ENCODE peak calls at places on chromosomes 1 and 21, in six cellular contexts. One of them, this sample, is unnamed.

GRCh38 chr21:42534361-42534900 is 20.8 kb downstream of the SLC37A1 start:
- DNase-seq in tibial nerve: no peak
- DNase-seq in transverse colon: peak
- DNase-seq in nephron progenitor cell: no peak
- DNase-seq in GM12865: peak
- DNase-seq in cardiac muscle cell: no peak
- DNase-seq in this sample: no peak

GRCh38 chr1:214427871-214428277 is 123.5 kb downstream of the PTPN14 start:
- DNase-seq in nephron progenitor cell: no peak
- DNase-seq in cardiac muscle cell: peak
- DNase-seq in GM12865: peak
- DNase-seq in transverse colon: peak
- DNase-seq in tibial nerve: no peak
- DNase-seq in this sample: peak

GRCh38 chr1:241639040-241639652 is 1.0 kb downstream of the CHML start:
- DNase-seq in transverse colon: no peak
- DNase-seq in cardiac muscle cell: peak
- DNase-seq in tibial nerve: no peak
- DNase-seq in GM12865: peak
- DNase-seq in nephron progenitor cell: no peak
- DNase-seq in this sample: no peak

GRCh38 chr1:63497577-63497976 is 25.4 kb downstream of the ITGB3BP start:
- DNase-seq in cardiac muscle cell: no peak
- DNase-seq in nephron progenitor cell: no peak
- DNase-seq in tibial nerve: no peak
- DNase-seq in GM12865: no peak
- DNase-seq in transverse colon: no peak
- DNase-seq in this sample: no peak

GRCh38 chr1:161915051-161915503 is 108.6 kb downstream of the OLFML2B start:
- DNase-seq in nephron progenitor cell: no peak
- DNase-seq in transverse colon: no peak
- DNase-seq in tibial nerve: no peak
- DNase-seq in GM12865: peak
- DNase-seq in cardiac muscle cell: no peak
- DNase-seq in this sample: peak

GRCh38 chr1:17274186-17275170 is 25.6 kb downstream of the PADI3 start:
- DNase-seq in cardiac muscle cell: peak
- DNase-seq in transverse colon: peak
- DNase-seq in tibial nerve: no peak
- DNase-seq in nephron progenitor cell: peak
- DNase-seq in GM12865: peak
- DNase-seq in this sample: peak

GRCh38 chr1:58618303-58618702 is 41.3 kb upstream of the TACSTD2 start:
- DNase-seq in cardiac muscle cell: peak
- DNase-seq in tibial nerve: peak
- DNase-seq in transverse colon: peak
- DNase-seq in nephron progenitor cell: no peak
- DNase-seq in GM12865: peak
- DNase-seq in this sample: peak

GRCh38 chr1:70930062-70930461 is 117.6 kb downstream of the PTGER3 start:
- DNase-seq in transverse colon: no peak
- DNase-seq in nephron progenitor cell: no peak
- DNase-seq in tibial nerve: no peak
- DNase-seq in GM12865: no peak
- DNase-seq in cardiac muscle cell: no peak
- DNase-seq in this sample: no peak

GRCh38 chr1:178659789-178660208 is 65.2 kb upstream of the RALGPS2 start:
- DNase-seq in transverse colon: no peak
- DNase-seq in GM12865: peak
- DNase-seq in nephron progenitor cell: no peak
- DNase-seq in tibial nerve: no peak
- DNase-seq in cardiac muscle cell: no peak
- DNase-seq in this sample: no peak

GRCh38 chr21:44998621-44999427 is 59.0 kb downstream of the SLX9 start:
- DNase-seq in GM12865: no peak
- DNase-seq in nephron progenitor cell: no peak
- DNase-seq in transverse colon: no peak
- DNase-seq in cardiac muscle cell: no peak
- DNase-seq in tibial nerve: no peak
- DNase-seq in this sample: no peak

GRCh38 chr1:2444138-2444591 is 31.8 kb upstream of the PEX10 start:
- DNase-seq in GM12865: no peak
- DNase-seq in tibial nerve: no peak
- DNase-seq in nephron progenitor cell: no peak
- DNase-seq in transverse colon: no peak
- DNase-seq in cardiac muscle cell: no peak
- DNase-seq in this sample: no peak

GRCh38 chr1:221694109-221694508 is 47.8 kb downstream of the DUSP10 start:
- DNase-seq in cardiac muscle cell: no peak
- DNase-seq in GM12865: no peak
- DNase-seq in nephron progenitor cell: no peak
- DNase-seq in transverse colon: no peak
- DNase-seq in tibial nerve: no peak
- DNase-seq in this sample: no peak

GRCh38 chr1:212820969-212821368 is 26.5 kb downstream of the SPATA45 start:
- DNase-seq in transverse colon: no peak
- DNase-seq in tibial nerve: no peak
- DNase-seq in nephron progenitor cell: no peak
- DNase-seq in GM12865: no peak
- DNase-seq in cardiac muscle cell: no peak
- DNase-seq in this sample: no peak

GRCh38 chr1:212825798-212826452 is 21.5 kb downstream of the SPATA45 start:
- DNase-seq in nephron progenitor cell: no peak
- DNase-seq in GM12865: no peak
- DNase-seq in transverse colon: no peak
- DNase-seq in tibial nerve: no peak
- DNase-seq in cardiac muscle cell: no peak
- DNase-seq in this sample: no peak

GRCh38 chr1:212824201-212824600 is 23.2 kb downstream of the SPATA45 start:
- DNase-seq in nephron progenitor cell: no peak
- DNase-seq in transverse colon: no peak
- DNase-seq in cardiac muscle cell: no peak
- DNase-seq in GM12865: no peak
- DNase-seq in tibial nerve: no peak
- DNase-seq in this sample: no peak

GRCh38 chr1:212819704-212820103 is 27.7 kb downstream of the SPATA45 start:
- DNase-seq in GM12865: peak
- DNase-seq in transverse colon: no peak
- DNase-seq in tibial nerve: no peak
- DNase-seq in nephron progenitor cell: no peak
- DNase-seq in cardiac muscle cell: peak
- DNase-seq in this sample: no peak

GRCh38 chr1:212822956-212823355 is 24.5 kb downstream of the SPATA45 start:
- DNase-seq in GM12865: no peak
- DNase-seq in cardiac muscle cell: no peak
- DNase-seq in tibial nerve: no peak
- DNase-seq in nephron progenitor cell: no peak
- DNase-seq in transverse colon: no peak
- DNase-seq in this sample: no peak
- TF ChIP-seq CTCF in GM12865: no peak
- TF ChIP-seq CTCF in cardiac muscle cell: no peak
- TF ChIP-seq CTCF in tibial nerve: no peak
- TF ChIP-seq CTCF in nephron progenitor cell: no peak
- TF ChIP-seq CTCF in transverse colon: no peak
- TF ChIP-seq CTCF in this sample: no peak

GRCh38 chr1:31648633-31649032 is 4.0 kb upstream of the PEF1 start:
- DNase-seq in nephron progenitor cell: no peak
- DNase-seq in cardiac muscle cell: no peak
- DNase-seq in tibial nerve: no peak
- DNase-seq in transverse colon: no peak
- DNase-seq in GM12865: no peak
- DNase-seq in this sample: no peak

GRCh38 chr1:31645274-31645568 is 545 bp upstream of the PEF1 start:
- DNase-seq in nephron progenitor cell: peak
- DNase-seq in cardiac muscle cell: no peak
- DNase-seq in transverse colon: no peak
- DNase-seq in tibial nerve: no peak
- DNase-seq in GM12865: no peak
- DNase-seq in this sample: no peak

GRCh38 chr1:31646259-31646960 is 1.7 kb upstream of the PEF1 start:
- DNase-seq in transverse colon: no peak
- DNase-seq in cardiac muscle cell: no peak
- DNase-seq in GM12865: no peak
- DNase-seq in tibial nerve: no peak
- DNase-seq in nephron progenitor cell: no peak
- DNase-seq in this sample: no peak

GRCh38 chr1:31648190-31648589 is 3.5 kb upstream of the PEF1 start:
- DNase-seq in cardiac muscle cell: no peak
- DNase-seq in GM12865: no peak
- DNase-seq in tibial nerve: no peak
- DNase-seq in nephron progenitor cell: no peak
- DNase-seq in transverse colon: no peak
- DNase-seq in this sample: no peak

DNA sequence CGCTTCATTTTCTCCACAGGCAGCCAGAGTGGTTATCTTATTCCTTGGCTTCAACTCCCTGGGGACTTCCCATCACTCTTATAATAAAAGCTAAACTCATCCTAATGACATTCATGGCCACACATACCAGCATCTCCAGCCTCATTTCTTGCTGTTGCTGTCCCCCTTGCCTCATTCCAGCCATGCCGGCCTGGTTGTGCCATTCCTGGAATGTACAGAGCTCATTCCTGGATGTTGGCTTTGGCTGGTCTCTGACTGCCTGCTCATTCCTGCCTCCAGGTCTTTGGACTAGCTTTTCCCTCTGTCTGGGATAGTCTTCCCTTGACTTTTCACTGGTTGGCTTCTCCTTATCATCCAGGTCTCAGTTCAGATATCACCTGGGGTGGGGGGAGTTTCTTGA is 2.4 kb upstream of the PEF1 start:
- DNase-seq in nephron progenitor cell: no peak
- DNase-seq in GM12865: no peak
- DNase-seq in transverse colon: no peak
- DNase-seq in tibial nerve: no peak
- DNase-seq in cardiac muscle cell: peak
- DNase-seq in this sample: peak
- TF ChIP-seq CTCF in nephron progenitor cell: no peak
- TF ChIP-seq CTCF in GM12865: no peak
- TF ChIP-seq CTCF in transverse colon: no peak
- TF ChIP-seq CTCF in tibial nerve: no peak
- TF ChIP-seq CTCF in cardiac muscle cell: no peak
- TF ChIP-seq CTCF in this sample: no peak

GRCh38 chr1:204406621-204407020 is 5.0 kb downstream of the PPP1R15B start:
- DNase-seq in cardiac muscle cell: no peak
- DNase-seq in tibial nerve: no peak
- DNase-seq in nephron progenitor cell: no peak
- DNase-seq in GM12865: no peak
- DNase-seq in transverse colon: no peak
- DNase-seq in this sample: no peak
- TF ChIP-seq CTCF in cardiac muscle cell: no peak
- TF ChIP-seq CTCF in tibial nerve: no peak
- TF ChIP-seq CTCF in nephron progenitor cell: no peak
- TF ChIP-seq CTCF in GM12865: no peak
- TF ChIP-seq CTCF in transverse colon: no peak
- TF ChIP-seq CTCF in this sample: no peak

GRCh38 chr1:6347641-6348487 is 45.7 kb downstream of the ACOT7 start:
- DNase-seq in tibial nerve: no peak
- DNase-seq in nephron progenitor cell: peak
- DNase-seq in GM12865: peak
- DNase-seq in cardiac muscle cell: peak
- DNase-seq in transverse colon: peak
- DNase-seq in this sample: no peak
- TF ChIP-seq CTCF in tibial nerve: peak
- TF ChIP-seq CTCF in nephron progenitor cell: peak
- TF ChIP-seq CTCF in GM12865: peak
- TF ChIP-seq CTCF in cardiac muscle cell: peak
- TF ChIP-seq CTCF in transverse colon: peak
- TF ChIP-seq CTCF in this sample: peak

DNA sequence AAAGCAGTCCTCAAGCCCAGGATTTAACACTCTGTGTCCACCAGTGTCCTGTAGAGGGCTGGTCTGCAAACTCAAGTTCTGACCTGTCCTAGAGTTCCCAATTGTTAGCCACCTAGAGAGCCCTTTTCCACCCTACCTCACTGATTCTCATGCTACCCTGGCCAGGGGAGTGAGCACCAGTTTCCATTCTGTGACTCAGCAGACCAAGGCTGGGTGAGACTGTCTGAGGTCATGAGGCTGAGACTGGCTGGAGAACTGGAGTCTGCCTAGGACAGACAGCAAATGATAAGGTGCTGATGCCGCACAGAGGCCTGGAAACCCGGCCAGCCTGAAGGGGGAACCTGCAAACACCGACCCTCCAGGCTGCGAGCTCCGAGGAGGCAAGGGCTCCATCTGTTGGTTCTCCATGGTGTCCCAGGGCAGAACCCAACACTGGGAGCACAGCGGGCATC is 13.7 kb downstream of the GLIS1 start:
- DNase-seq in nephron progenitor cell: peak
- DNase-seq in transverse colon: no peak
- DNase-seq in GM12865: no peak
- DNase-seq in cardiac muscle cell: peak
- DNase-seq in tibial nerve: no peak
- DNase-seq in this sample: no peak
- TF ChIP-seq CTCF in nephron progenitor cell: peak
- TF ChIP-seq CTCF in transverse colon: no peak
- TF ChIP-seq CTCF in GM12865: no peak
- TF ChIP-seq CTCF in cardiac muscle cell: peak
- TF ChIP-seq CTCF in tibial nerve: no peak
- TF ChIP-seq CTCF in this sample: peak

DNA sequence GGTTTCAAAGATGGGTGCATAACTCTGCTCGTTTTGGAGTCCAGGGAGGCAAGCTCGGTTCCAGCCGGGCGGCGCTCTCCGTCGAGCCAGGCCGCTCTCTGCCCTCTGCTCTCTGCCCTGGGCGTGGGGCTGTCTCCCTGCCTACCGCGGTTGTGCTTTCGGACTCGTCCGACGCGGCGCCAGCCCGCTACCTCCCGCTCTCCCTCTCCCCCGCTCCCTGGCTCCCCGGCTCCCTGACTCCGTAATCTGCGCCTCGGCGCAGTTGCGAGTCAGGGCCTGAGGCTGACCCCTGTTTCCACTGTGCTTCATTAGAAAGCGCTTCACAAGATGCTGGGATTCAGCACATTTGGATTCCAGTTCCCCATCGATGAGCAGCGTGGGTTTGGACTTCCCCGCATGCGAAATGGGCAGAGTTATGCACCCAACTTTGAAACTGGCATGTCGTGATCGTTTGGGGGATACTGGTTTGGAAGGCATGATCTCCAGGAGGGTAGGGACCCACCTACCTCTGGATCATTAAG is 2.3 kb downstream of the SOX13 start:
- DNase-seq in transverse colon: peak
- DNase-seq in tibial nerve: no peak
- DNase-seq in nephron progenitor cell: peak
- DNase-seq in cardiac muscle cell: peak
- DNase-seq in GM12865: no peak
- DNase-seq in this sample: no peak
- TF ChIP-seq CTCF in transverse colon: peak
- TF ChIP-seq CTCF in tibial nerve: no peak
- TF ChIP-seq CTCF in nephron progenitor cell: no peak
- TF ChIP-seq CTCF in cardiac muscle cell: no peak
- TF ChIP-seq CTCF in GM12865: no peak
- TF ChIP-seq CTCF in this sample: peak

DNA sequence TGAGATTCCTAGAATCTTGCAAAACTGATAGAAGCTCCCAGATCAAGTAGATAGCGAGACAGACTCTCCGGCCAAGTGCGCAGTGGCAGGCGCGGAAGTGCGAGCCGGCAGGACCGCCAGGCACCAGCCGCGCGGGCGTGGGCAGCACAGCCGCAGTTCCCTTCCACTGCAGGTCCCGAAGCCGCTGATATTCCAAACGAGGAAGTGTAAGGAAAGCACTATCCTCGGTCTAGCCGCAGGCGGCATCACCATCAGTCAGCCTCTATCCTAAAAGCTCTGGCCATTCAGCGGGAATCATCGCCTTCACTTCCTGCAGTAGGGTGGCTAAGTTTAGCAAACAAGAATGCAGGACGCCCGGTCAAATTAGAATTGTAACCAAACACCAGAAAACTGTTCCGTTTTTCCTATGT is 713 bp downstream of the GLRX2 start:
- DNase-seq in tibial nerve: no peak
- DNase-seq in transverse colon: peak
- DNase-seq in nephron progenitor cell: peak
- DNase-seq in GM12865: peak
- DNase-seq in cardiac muscle cell: peak
- DNase-seq in this sample: peak
- TF ChIP-seq CTCF in tibial nerve: no peak
- TF ChIP-seq CTCF in transverse colon: no peak
- TF ChIP-seq CTCF in nephron progenitor cell: no peak
- TF ChIP-seq CTCF in GM12865: no peak
- TF ChIP-seq CTCF in cardiac muscle cell: no peak
- TF ChIP-seq CTCF in this sample: peak

This sample was measured in brain microvascular endothelial cell.